ENCODE peak calls at places on chromosomes 16 and 17, in eight cellular contexts. One of them, this sample, is unnamed.

GRCh38 chr16:19130852-19131808 is 17.4 kb downstream of the ITPRIPL2 start:
- DNase-seq in CD4-positive, alpha-beta T cell: no peak
- DNase-seq in transverse colon: no peak
- DNase-seq in RWPE1: no peak
- DNase-seq in body of pancreas: peak
- DNase-seq in BJ: peak
- DNase-seq in cardiac muscle cell: no peak
- DNase-seq in AG09309: no peak
- DNase-seq in this sample: no peak

GRCh38 chr17:77654296-77654695 is 304.2 kb upstream of the TNRC6C start:
- DNase-seq in CD4-positive, alpha-beta T cell: no peak
- DNase-seq in body of pancreas: no peak
- DNase-seq in transverse colon: no peak
- DNase-seq in RWPE1: no peak
- DNase-seq in BJ: no peak
- DNase-seq in cardiac muscle cell: no peak
- DNase-seq in AG09309: no peak
- DNase-seq in this sample: no peak

GRCh38 chr16:73076291-73076959 is 28.5 kb upstream of the ZFHX3 start:
- DNase-seq in body of pancreas: no peak
- DNase-seq in RWPE1: no peak
- DNase-seq in cardiac muscle cell: no peak
- DNase-seq in AG09309: no peak
- DNase-seq in CD4-positive, alpha-beta T cell: no peak
- DNase-seq in BJ: no peak
- DNase-seq in transverse colon: no peak
- DNase-seq in this sample: no peak

GRCh38 chr17:60496051-60496450 is 30.0 kb downstream of the APPBP2 start:
- DNase-seq in cardiac muscle cell: no peak
- DNase-seq in transverse colon: no peak
- DNase-seq in body of pancreas: no peak
- DNase-seq in BJ: peak
- DNase-seq in AG09309: peak
- DNase-seq in CD4-positive, alpha-beta T cell: no peak
- DNase-seq in RWPE1: no peak
- DNase-seq in this sample: no peak

GRCh38 chr17:77963441-77963840 is 4.9 kb downstream of the TNRC6C start:
- DNase-seq in AG09309: peak
- DNase-seq in CD4-positive, alpha-beta T cell: peak
- DNase-seq in body of pancreas: peak
- DNase-seq in RWPE1: no peak
- DNase-seq in transverse colon: peak
- DNase-seq in BJ: peak
- DNase-seq in cardiac muscle cell: peak
- DNase-seq in this sample: peak

GRCh38 chr16:22297871-22298733 is 893 bp downstream of the POLR3E start:
- DNase-seq in BJ: peak
- DNase-seq in cardiac muscle cell: peak
- DNase-seq in RWPE1: peak
- DNase-seq in body of pancreas: peak
- DNase-seq in transverse colon: peak
- DNase-seq in AG09309: peak
- DNase-seq in CD4-positive, alpha-beta T cell: peak
- DNase-seq in this sample: peak

GRCh38 chr17:41301916-41302901 is at the start of gene KRTAP29-1:
- DNase-seq in RWPE1: no peak
- DNase-seq in CD4-positive, alpha-beta T cell: no peak
- DNase-seq in cardiac muscle cell: no peak
- DNase-seq in transverse colon: no peak
- DNase-seq in BJ: no peak
- DNase-seq in body of pancreas: no peak
- DNase-seq in AG09309: no peak
- DNase-seq in this sample: peak

GRCh38 chr16:27977966-27978365 is 85.5 kb downstream of the GSG1L start:
- DNase-seq in cardiac muscle cell: no peak
- DNase-seq in BJ: no peak
- DNase-seq in AG09309: peak
- DNase-seq in transverse colon: no peak
- DNase-seq in body of pancreas: no peak
- DNase-seq in RWPE1: no peak
- DNase-seq in CD4-positive, alpha-beta T cell: no peak
- DNase-seq in this sample: peak

GRCh38 chr17:81687770-81688541 is 4.1 kb downstream of the HGS start:
- DNase-seq in transverse colon: no peak
- DNase-seq in body of pancreas: no peak
- DNase-seq in RWPE1: no peak
- DNase-seq in cardiac muscle cell: no peak
- DNase-seq in AG09309: no peak
- DNase-seq in BJ: no peak
- DNase-seq in CD4-positive, alpha-beta T cell: no peak
- DNase-seq in this sample: no peak

GRCh38 chr17:73493212-73493814 is 150.9 kb downstream of the SDK2 start:
- DNase-seq in body of pancreas: no peak
- DNase-seq in AG09309: no peak
- DNase-seq in BJ: no peak
- DNase-seq in CD4-positive, alpha-beta T cell: no peak
- DNase-seq in RWPE1: no peak
- DNase-seq in cardiac muscle cell: no peak
- DNase-seq in transverse colon: no peak
- DNase-seq in this sample: peak

GRCh38 chr16:23847938-23848337 is 12.2 kb downstream of the PRKCB start:
- DNase-seq in body of pancreas: no peak
- DNase-seq in RWPE1: no peak
- DNase-seq in cardiac muscle cell: no peak
- DNase-seq in AG09309: no peak
- DNase-seq in CD4-positive, alpha-beta T cell: peak
- DNase-seq in BJ: no peak
- DNase-seq in transverse colon: no peak
- DNase-seq in this sample: no peak

GRCh38 chr16:14307059-14307531 is 236.0 kb downstream of the MRTFB start:
- DNase-seq in body of pancreas: no peak
- DNase-seq in BJ: no peak
- DNase-seq in cardiac muscle cell: no peak
- DNase-seq in AG09309: no peak
- DNase-seq in transverse colon: no peak
- DNase-seq in RWPE1: no peak
- DNase-seq in CD4-positive, alpha-beta T cell: no peak
- DNase-seq in this sample: no peak

GRCh38 chr16:69595127-69596036 is 29.6 kb downstream of the NFAT5 start:
- DNase-seq in RWPE1: peak
- DNase-seq in body of pancreas: no peak
- DNase-seq in CD4-positive, alpha-beta T cell: no peak
- DNase-seq in BJ: no peak
- DNase-seq in transverse colon: no peak
- DNase-seq in AG09309: no peak
- DNase-seq in cardiac muscle cell: no peak
- DNase-seq in this sample: no peak

GRCh38 chr17:17724307-17724921 is 43.2 kb downstream of the RAI1 start:
- DNase-seq in transverse colon: no peak
- DNase-seq in CD4-positive, alpha-beta T cell: no peak
- DNase-seq in RWPE1: no peak
- DNase-seq in body of pancreas: no peak
- DNase-seq in BJ: no peak
- DNase-seq in cardiac muscle cell: peak
- DNase-seq in AG09309: no peak
- DNase-seq in this sample: no peak

GRCh38 chr17:73057196-73057595 is 35.3 kb downstream of the SLC39A11 start:
- DNase-seq in body of pancreas: no peak
- DNase-seq in AG09309: no peak
- DNase-seq in BJ: no peak
- DNase-seq in transverse colon: no peak
- DNase-seq in cardiac muscle cell: no peak
- DNase-seq in RWPE1: no peak
- DNase-seq in CD4-positive, alpha-beta T cell: no peak
- DNase-seq in this sample: no peak

GRCh38 chr17:61129876-61130275 is 269.8 kb upstream of the TBX2 start:
- DNase-seq in BJ: no peak
- DNase-seq in body of pancreas: no peak
- DNase-seq in AG09309: no peak
- DNase-seq in CD4-positive, alpha-beta T cell: no peak
- DNase-seq in RWPE1: no peak
- DNase-seq in cardiac muscle cell: no peak
- DNase-seq in transverse colon: no peak
- DNase-seq in this sample: no peak

GRCh38 chr17:6574689-6575595 is 18.6 kb upstream of the PITPNM3 start:
- DNase-seq in BJ: no peak
- DNase-seq in AG09309: no peak
- DNase-seq in cardiac muscle cell: peak
- DNase-seq in body of pancreas: peak
- DNase-seq in transverse colon: peak
- DNase-seq in CD4-positive, alpha-beta T cell: peak
- DNase-seq in RWPE1: peak
- DNase-seq in this sample: no peak

GRCh38 chr16:20911361-20911760 is 10.8 kb downstream of the LYRM1 start:
- DNase-seq in transverse colon: no peak
- DNase-seq in BJ: no peak
- DNase-seq in RWPE1: peak
- DNase-seq in body of pancreas: no peak
- DNase-seq in CD4-positive, alpha-beta T cell: no peak
- DNase-seq in AG09309: no peak
- DNase-seq in cardiac muscle cell: no peak
- DNase-seq in this sample: no peak

DNA sequence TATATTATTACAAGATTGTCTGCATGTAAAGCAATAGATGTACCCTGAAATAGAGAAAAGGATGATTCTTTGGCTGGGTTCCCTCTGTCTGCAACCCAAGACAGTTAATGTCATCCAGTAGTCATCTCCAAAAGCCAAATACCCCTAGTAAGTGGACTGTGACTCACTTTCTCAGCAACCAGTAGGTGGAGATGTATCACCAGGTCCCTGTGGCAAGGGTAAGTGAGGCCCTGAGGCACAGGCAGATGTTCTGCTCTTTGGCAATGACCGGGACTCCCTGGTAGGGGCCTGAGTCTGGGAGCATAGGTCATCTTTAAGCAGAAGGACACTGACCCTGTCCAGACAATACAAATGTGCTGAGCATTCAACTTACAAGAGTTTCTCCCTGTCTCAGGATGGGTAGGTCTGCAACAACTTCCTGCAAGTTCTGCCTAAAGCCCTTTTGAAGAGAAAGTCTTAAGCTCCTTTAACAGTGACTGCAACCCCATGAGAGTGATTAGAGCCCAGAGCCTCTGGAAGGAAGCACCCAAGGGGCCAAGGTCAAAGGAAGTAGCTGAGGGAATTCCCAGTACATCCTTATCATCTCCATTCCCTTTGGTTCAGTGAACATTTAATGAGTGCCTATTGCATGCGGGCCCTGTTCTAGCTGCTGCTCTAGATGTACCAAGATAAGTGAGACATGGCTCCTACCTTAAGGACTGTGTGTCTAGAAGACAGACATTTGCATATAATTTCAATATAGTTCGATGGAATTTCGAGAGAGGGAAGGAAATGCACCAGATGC is 31.9 kb downstream of the PMP22 start:
- DNase-seq in cardiac muscle cell: no peak
- DNase-seq in CD4-positive, alpha-beta T cell: no peak
- DNase-seq in body of pancreas: peak
- DNase-seq in AG09309: no peak
- DNase-seq in transverse colon: no peak
- DNase-seq in BJ: no peak
- DNase-seq in RWPE1: peak
- DNase-seq in this sample: no peak
- TF ChIP-seq CTCF in cardiac muscle cell: peak
- TF ChIP-seq CTCF in CD4-positive, alpha-beta T cell: no peak
- TF ChIP-seq CTCF in body of pancreas: no peak
- TF ChIP-seq CTCF in AG09309: peak
- TF ChIP-seq CTCF in transverse colon: no peak
- TF ChIP-seq CTCF in BJ: peak
- TF ChIP-seq CTCF in RWPE1: no peak
- TF ChIP-seq CTCF in this sample: no peak

DNA sequence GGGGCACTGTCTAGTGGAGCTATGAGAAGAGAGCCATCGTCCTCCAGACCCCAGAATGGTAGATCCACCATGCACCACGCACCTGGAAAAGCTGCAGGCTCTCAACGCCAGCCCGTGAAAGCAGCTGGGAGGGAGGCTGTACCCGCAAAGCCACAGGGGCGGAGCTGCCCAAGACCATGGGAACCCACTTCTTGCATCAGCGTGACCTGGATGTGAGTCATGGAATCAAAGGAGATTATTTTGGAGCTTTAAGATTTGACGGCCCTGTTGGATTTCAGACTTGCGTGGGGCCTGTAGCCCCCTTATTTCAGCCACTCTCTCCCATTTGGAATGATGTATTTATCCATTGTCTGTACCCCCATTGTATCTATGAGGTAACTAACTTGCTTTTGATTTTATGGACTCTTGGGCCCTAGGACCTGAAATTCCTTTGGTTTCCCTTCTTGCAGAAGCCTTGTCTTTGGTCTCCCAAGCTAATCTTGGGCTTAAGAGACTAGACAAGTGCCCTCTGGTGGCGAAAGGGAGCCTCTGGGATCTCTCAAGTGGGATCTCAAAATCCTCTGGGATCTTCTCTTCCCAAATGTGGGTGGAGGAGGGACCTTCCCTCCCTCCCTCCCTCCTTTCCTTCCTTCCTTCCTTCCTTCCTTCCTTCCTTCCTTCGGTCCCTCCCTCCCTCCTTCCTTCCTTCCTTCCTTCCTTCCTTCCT is 58.2 kb upstream of the HAPSTR1 start:
- DNase-seq in RWPE1: peak
- DNase-seq in CD4-positive, alpha-beta T cell: no peak
- DNase-seq in body of pancreas: peak
- DNase-seq in AG09309: no peak
- DNase-seq in transverse colon: peak
- DNase-seq in cardiac muscle cell: peak
- DNase-seq in BJ: no peak
- DNase-seq in this sample: no peak
- TF ChIP-seq CTCF in RWPE1: peak
- TF ChIP-seq CTCF in CD4-positive, alpha-beta T cell: no peak
- TF ChIP-seq CTCF in body of pancreas: peak
- TF ChIP-seq CTCF in AG09309: peak
- TF ChIP-seq CTCF in transverse colon: peak
- TF ChIP-seq CTCF in cardiac muscle cell: peak
- TF ChIP-seq CTCF in BJ: peak
- TF ChIP-seq CTCF in this sample: no peak

GRCh38 chr17:45231481-45232116 is 9.9 kb downstream of the FMNL1 start:
- DNase-seq in RWPE1: no peak
- DNase-seq in CD4-positive, alpha-beta T cell: no peak
- DNase-seq in AG09309: no peak
- DNase-seq in BJ: no peak
- DNase-seq in body of pancreas: no peak
- DNase-seq in transverse colon: peak
- DNase-seq in cardiac muscle cell: peak
- DNase-seq in this sample: no peak
- TF ChIP-seq CTCF in RWPE1: no peak
- TF ChIP-seq CTCF in CD4-positive, alpha-beta T cell: peak
- TF ChIP-seq CTCF in AG09309: no peak
- TF ChIP-seq CTCF in BJ: peak
- TF ChIP-seq CTCF in body of pancreas: no peak
- TF ChIP-seq CTCF in transverse colon: peak
- TF ChIP-seq CTCF in cardiac muscle cell: peak
- TF ChIP-seq CTCF in this sample: no peak

DNA sequence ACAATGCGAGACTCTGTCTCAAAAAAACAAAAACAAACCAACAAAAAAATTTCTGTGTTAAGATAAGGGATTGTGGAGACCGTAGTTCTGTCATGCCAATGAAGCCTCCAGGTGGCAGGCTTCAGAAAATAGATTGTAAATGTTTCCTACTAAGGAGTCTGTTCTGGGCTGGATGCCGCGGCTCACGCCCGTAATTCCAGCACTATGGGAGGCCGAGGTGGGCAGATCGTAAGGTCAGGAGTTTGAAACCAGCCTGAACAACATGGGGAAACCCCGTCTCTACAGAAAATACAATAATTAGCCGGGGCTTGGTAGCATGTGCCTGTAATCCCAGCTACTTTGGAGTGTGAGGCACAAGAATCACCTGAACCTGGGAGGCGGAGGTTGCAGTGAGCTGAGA is 4.4 kb upstream of the SNX29 start:
- DNase-seq in cardiac muscle cell: no peak
- DNase-seq in AG09309: no peak
- DNase-seq in BJ: no peak
- DNase-seq in body of pancreas: peak
- DNase-seq in CD4-positive, alpha-beta T cell: no peak
- DNase-seq in transverse colon: no peak
- DNase-seq in RWPE1: no peak
- DNase-seq in this sample: no peak
- TF ChIP-seq CTCF in cardiac muscle cell: peak
- TF ChIP-seq CTCF in AG09309: peak
- TF ChIP-seq CTCF in BJ: no peak
- TF ChIP-seq CTCF in body of pancreas: peak
- TF ChIP-seq CTCF in CD4-positive, alpha-beta T cell: no peak
- TF ChIP-seq CTCF in transverse colon: peak
- TF ChIP-seq CTCF in RWPE1: no peak
- TF ChIP-seq CTCF in this sample: no peak

This sample was measured in breast epithelium.